ENCODE peak calls at places on chromosomes 11 and 22, in seven cellular contexts. P is AG09309, R is fibroblast of pulmonary artery, F is dorsolateral prefrontal cortex, L is GM23338, D is brain microvascular endothelial cell, E is PC-3. K is an unnamed sample.

GRCh38 chr11:16000065-16000464 is 356.3 kb downstream of the SOX6 start:
- DNase-seq in P (peak), R (peak), F (no peak), L (no peak), D (peak), E (no peak), K (peak)

GRCh38 chr22:32206774-32207758 is 2.2 kb upstream of the RFPL2 start:
- DNase-seq in P (no peak), R (peak), F (no peak), L (peak), D (peak), E (peak), K (no peak)

GRCh38 chr22:29011868-29012428 is 49.7 kb downstream of the C22orf31 start:
- DNase-seq in P (no peak), R (no peak), F (no peak), L (no peak), D (no peak), E (no peak), K (no peak)

GRCh38 chr22:38645430-38645829 is 10.8 kb downstream of the FAM227A start:
- DNase-seq in P (no peak), R (no peak), F (no peak), L (no peak), D (no peak), E (no peak), K (no peak)

GRCh38 chr11:128653828-128654231 is 40.0 kb upstream of the FLI1 start:
- DNase-seq in P (no peak), R (peak), F (peak), L (peak), D (peak), E (peak), K (no peak)

GRCh38 chr11:26753738-26754504 is 32.1 kb upstream of the SLC5A12 start:
- DNase-seq in P (peak), R (peak), F (peak), L (peak), D (peak), E (peak), K (peak)

GRCh38 chr11:112752563-112752962 is 208.7 kb upstream of the NCAM1 start:
- DNase-seq in P (no peak), R (no peak), F (no peak), L (no peak), D (no peak), E (no peak), K (no peak)

GRCh38 chr11:76699461-76700091 is 29.0 kb upstream of the LRRC32 start:
- DNase-seq in P (no peak), R (no peak), F (no peak), L (no peak), D (no peak), E (no peak), K (no peak)

GRCh38 chr11:63767415-63768231 is 952 bp downstream of the ZFTA start:
- DNase-seq in P (no peak), R (peak), F (peak), L (peak), D (peak), E (peak), K (no peak)

GRCh38 chr11:63769044-63769718 is 606 bp upstream of the ZFTA start:
- DNase-seq in P (no peak), R (peak), F (no peak), L (peak), D (no peak), E (peak), K (no peak)

GRCh38 chr11:63769719-63770443 is 1.3 kb upstream of the ZFTA start:
- DNase-seq in P (no peak), R (no peak), F (no peak), L (peak), D (no peak), E (no peak), K (no peak)

GRCh38 chr11:63766501-63767270 is 1.9 kb downstream of the ZFTA start:
- DNase-seq in P (no peak), R (no peak), F (no peak), L (no peak), D (no peak), E (no peak), K (no peak)

DNA sequence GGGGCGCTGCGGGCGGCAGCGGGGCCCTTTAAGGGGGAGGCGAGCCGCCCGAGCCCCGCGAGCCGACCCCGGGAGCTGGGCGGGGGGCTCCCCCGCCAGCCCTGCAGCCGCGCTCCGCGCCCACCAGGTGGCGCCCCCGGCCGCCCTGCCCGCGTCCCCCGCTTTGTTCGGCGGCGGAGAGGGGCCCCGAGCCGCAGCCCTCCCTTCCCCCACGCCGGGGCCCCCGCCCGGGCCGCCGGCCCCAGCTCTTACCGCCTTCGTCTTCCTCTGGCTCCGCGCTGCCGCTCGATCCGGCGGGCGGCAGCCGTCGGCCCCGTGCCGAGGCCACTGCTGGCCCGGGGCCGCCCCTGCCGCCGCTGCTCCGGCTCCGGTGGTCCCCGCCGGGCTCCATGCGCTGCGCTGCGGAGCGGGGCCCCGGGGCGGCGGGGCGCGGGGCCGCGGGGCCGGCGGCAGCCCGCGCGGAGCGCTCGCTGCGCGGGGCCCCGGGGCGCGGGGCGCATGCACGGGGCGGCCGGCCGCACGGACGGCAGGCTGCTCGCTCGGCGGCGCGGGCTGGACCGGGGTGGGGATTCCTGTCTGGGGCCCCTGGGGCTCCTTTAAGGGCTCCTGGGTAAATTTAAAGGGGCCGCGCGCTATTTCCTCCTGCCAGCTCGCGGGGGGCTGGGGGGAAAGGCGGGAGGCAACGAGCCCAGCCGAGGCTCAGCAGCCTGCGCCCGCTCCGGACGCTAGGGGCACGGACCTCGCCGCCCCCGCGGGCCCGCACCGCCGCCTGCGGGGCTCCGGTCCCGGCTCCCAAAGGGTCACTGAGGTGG is at the start of gene ZFTA:
- DNase-seq in P (no peak), R (peak), F (no peak), L (peak), D (peak), E (peak), K (no peak)
- TF ChIP-seq CTCF in P (peak), R (no peak), F (peak), L (peak), D (peak), E (peak), K (peak)

GRCh38 chr22:24181088-24181995 is at the start of gene SUSD2:
- DNase-seq in P (no peak), R (no peak), F (no peak), L (peak), D (no peak), E (no peak), K (no peak)
- TF ChIP-seq CTCF in P (no peak), R (no peak), F (no peak), L (no peak), D (no peak), E (no peak), K (no peak)

DNA sequence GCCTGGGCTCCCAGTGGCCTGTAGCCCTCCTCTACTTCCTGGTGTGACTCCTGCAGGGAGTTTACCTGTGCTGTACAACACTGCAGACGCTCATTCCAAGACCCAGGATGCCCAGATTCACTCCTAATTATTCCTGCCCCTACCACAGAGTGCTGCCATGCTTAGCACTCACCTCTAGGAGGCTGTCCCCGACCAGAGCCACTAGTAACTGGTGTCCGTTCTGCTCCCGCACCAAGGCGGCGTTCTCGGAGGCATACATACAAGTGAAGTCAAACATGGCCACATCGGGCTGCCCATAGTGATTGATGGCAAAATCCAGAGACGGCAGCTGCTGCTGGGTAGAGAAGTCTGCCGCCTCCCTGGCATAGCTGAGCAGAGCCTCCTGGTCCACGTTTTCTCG is 122.3 kb upstream of the BID start:
- DNase-seq in P (no peak), R (peak), F (peak), L (peak), D (no peak), E (no peak), K (no peak)
- TF ChIP-seq CTCF in P (peak), R (peak), F (peak), L (peak), D (peak), E (peak), K (peak)

GRCh38 chr11:115530752-115531151 is 26.5 kb upstream of the CADM1 start:
- DNase-seq in P (no peak), R (no peak), F (no peak), L (peak), D (no peak), E (no peak), K (no peak)
- TF ChIP-seq CTCF in P (no peak), R (no peak), F (no peak), L (peak), D (peak), E (no peak), K (no peak)

GRCh38 chr11:116215471-116216113 is 557.2 kb downstream of the BUD13 start:
- DNase-seq in P (no peak), R (no peak), F (no peak), L (peak), D (no peak), E (no peak), K (no peak)
- TF ChIP-seq CTCF in P (peak), R (no peak), F (peak), L (peak), D (peak), E (peak), K (no peak)

DNA sequence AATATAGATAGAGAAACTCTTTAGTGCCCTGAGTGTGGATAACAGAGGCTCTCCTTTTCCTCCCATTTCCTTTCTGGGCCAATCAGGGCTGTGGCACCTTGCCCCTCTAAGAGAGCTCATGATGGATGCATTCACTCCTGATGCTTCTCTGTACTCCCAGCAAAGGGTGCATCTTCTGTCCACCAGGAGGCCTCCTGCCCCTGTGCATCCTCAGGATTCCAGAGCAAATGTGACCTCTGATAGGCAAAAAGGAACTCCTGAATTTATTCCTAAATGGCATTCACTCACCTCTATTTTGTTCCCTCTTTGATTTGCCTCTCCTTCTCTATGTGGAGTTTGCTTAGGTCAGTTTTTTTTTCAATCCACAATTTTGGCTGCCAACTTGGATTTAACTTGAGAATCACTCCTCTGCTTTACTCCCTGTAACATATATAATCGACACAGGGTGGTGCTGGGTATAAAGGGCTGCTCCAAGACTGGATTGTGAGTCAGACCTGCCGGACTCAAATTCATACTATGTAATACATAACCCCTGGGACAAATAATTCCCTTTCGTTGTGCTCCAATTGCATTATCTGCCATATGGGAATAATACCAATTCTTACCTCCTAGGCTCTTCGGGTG is 1.1 kb upstream of the MRGPRX4 start:
- DNase-seq in P (no peak), R (peak), F (no peak), L (peak), D (peak), E (peak), K (no peak)
- TF ChIP-seq CTCF in P (peak), R (peak), F (peak), L (peak), D (peak), E (peak), K (peak)

GRCh38 chr11:127098684-127099083 is 98.1 kb upstream of the KIRREL3 start:
- DNase-seq in P (no peak), R (no peak), F (no peak), L (peak), D (no peak), E (no peak), K (no peak)
- TF ChIP-seq CTCF in P (no peak), R (no peak), F (no peak), L (no peak), D (no peak), E (no peak), K (no peak)

GRCh38 chr11:10192036-10192435 is 102.0 kb downstream of the SBF2 start:
- DNase-seq in P (no peak), R (no peak), F (no peak), L (no peak), D (no peak), E (no peak), K (no peak)
- TF ChIP-seq CTCF in P (no peak), R (no peak), F (no peak), L (no peak), D (no peak), E (no peak), K (no peak)